ENCODE peak calls at places on chromosomes 11 and 22, in four cellular contexts. W is HEK293T, A is GM12878, E is HepG2. Q is an unnamed sample.

GRCh38 chr11:12581923-12582322 is 92.3 kb upstream of the TEAD1 start:
- DNase-seq in W (no peak), A (no peak), E (no peak), Q (peak; percentile 23)

GRCh38 chr11:72813740-72814138 is 472 bp upstream of the ATG16L2 start:
- DNase-seq in A (no peak), E (peak; percentile 65), W (peak; percentile 71), Q (peak; percentile 86)

GRCh38 chr11:94732617-94733292 is 35.4 kb upstream of the AMOTL1 start:
- DNase-seq in W (no peak), E (no peak), A (no peak), Q (no peak)

GRCh38 chr11:48005878-48006277 is 25.5 kb downstream of the PTPRJ start:
- DNase-seq in A (no peak), W (no peak), E (no peak), Q (no peak)

GRCh38 chr11:34546511-34547206 is 33.1 kb upstream of the ELF5 start:
- DNase-seq in A (no peak), E (peak; percentile 57), W (no peak), Q (no peak)

GRCh38 chr22:47125603-47126002 is 363.2 kb downstream of the TBC1D22A start:
- DNase-seq in A (no peak), W (peak; percentile 33), E (no peak), Q (peak; percentile 52)

GRCh38 chr22:35986085-35986484 is 42.5 kb downstream of the RBFOX2 start:
- DNase-seq in A (no peak), E (no peak), W (no peak), Q (no peak)

GRCh38 chr11:35971841-35972422 is 28.1 kb downstream of the LDLRAD3 start:
- DNase-seq in W (no peak), E (no peak), A (peak; percentile 25), Q (no peak)

GRCh38 chr11:69220581-69221051 is 64.9 kb downstream of the SMIM38 start:
- DNase-seq in A (no peak), W (no peak), E (no peak), Q (no peak)

GRCh38 chr11:8108430-8108829 is 27.4 kb downstream of the TUB start:
- DNase-seq in A (no peak), W (no peak), E (no peak), Q (no peak)

GRCh38 chr11:72743321-72744221 is 8.6 kb downstream of the ARAP1 start:
- DNase-seq in E (no peak), A (no peak), W (no peak), Q (no peak)

GRCh38 chr11:118223992-118224391 is 819 bp downstream of the JAML start:
- DNase-seq in W (no peak), E (no peak), A (no peak), Q (no peak)

GRCh38 chr11:35932641-35933571 is 11.0 kb upstream of the LDLRAD3 start:
- DNase-seq in A (no peak), W (no peak), E (no peak), Q (no peak)

GRCh38 chr11:79335681-79336080 is 105.1 kb downstream of the TENM4 start:
- DNase-seq in A (no peak), W (no peak), E (no peak), Q (no peak)

GRCh38 chr22:27572267-27572666 is 229.3 kb downstream of the MN1 start:
- DNase-seq in W (no peak), E (no peak), A (no peak), Q (no peak)

GRCh38 chr11:131691558-131692041 is 321.2 kb downstream of the NTM start:
- DNase-seq in A (no peak), E (no peak), W (peak; percentile 81), Q (peak; percentile 71)

GRCh38 chr11:69704508-69705245 is 855 bp upstream of the FGF19 start:
- DNase-seq in E (no peak), W (peak; percentile 84), A (no peak), Q (peak; percentile 30)

GRCh38 chr11:74468058-74468457 is 709 bp upstream of the KCNE3 start:
- DNase-seq in A (no peak), W (no peak), E (no peak), Q (no peak)

GRCh38 chr22:48882636-48883200 is 945.0 kb downstream of the BRD1 start:
- DNase-seq in W (no peak), E (no peak), A (no peak), Q (no peak)

GRCh38 chr11:66126064-66126463 is 56.0 kb downstream of the PACS1 start:
- DNase-seq in A (no peak), W (no peak), E (no peak), Q (no peak)

GRCh38 chr11:133955945-133956421 is 785 bp downstream of the IGSF9B start:
- DNase-seq in W (peak; percentile 35), E (no peak), A (no peak), Q (no peak)

GRCh38 chr22:35489225-35489624 is 51.4 kb upstream of the RASD2 start:
- DNase-seq in W (no peak), E (no peak), A (no peak), Q (no peak)

GRCh38 chr11:59112494-59112893 is 5.5 kb downstream of the FAM111B start:
- DNase-seq in W (no peak), E (no peak), A (no peak), Q (no peak)

GRCh38 chr11:59102259-59102765 is 4.7 kb upstream of the FAM111B start:
- DNase-seq in E (no peak), W (peak; percentile 12), A (peak; percentile 74), Q (peak; percentile 17)

GRCh38 chr11:59106363-59107336 is at the start of gene FAM111B:
- DNase-seq in E (peak; percentile 94), W (no peak), A (peak; percentile 84), Q (peak; percentile 12)
- TF ChIP-seq FOXK2 in E (no peak), W (no peak), A (no peak), Q (no peak)

DNA sequence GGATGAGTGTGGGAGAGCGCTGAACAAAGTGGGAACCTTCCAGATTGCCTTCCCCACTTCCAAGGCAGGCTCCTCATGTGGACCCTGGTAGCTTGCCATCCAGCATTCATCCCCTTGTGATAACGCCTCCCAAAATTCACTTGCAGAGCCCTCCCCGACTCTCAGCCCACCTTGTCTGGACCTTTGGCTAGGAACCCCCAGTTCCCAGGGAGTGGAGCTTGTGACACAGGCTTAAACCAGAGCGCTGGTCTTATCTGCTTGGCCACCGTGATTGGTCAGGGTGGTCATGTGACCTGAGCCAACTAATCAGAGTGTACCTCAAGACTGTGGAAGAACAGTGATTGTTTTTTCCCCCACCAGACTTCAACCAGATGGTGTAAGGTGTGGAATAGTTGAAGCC is 9.6 kb upstream of the SLC35C1 start:
- DNase-seq in W (no peak), A (no peak), E (no peak), Q (peak; percentile 65)
- TF ChIP-seq FOXK2 in W (no peak), A (no peak), E (no peak), Q (no peak)

GRCh38 chr11:2185324-2186085 is 13.9 kb upstream of the TH start:
- DNase-seq in A (no peak), E (no peak), W (no peak), Q (no peak)
- TF ChIP-seq FOXK2 in A (no peak), E (no peak), W (no peak), Q (no peak)

DNA sequence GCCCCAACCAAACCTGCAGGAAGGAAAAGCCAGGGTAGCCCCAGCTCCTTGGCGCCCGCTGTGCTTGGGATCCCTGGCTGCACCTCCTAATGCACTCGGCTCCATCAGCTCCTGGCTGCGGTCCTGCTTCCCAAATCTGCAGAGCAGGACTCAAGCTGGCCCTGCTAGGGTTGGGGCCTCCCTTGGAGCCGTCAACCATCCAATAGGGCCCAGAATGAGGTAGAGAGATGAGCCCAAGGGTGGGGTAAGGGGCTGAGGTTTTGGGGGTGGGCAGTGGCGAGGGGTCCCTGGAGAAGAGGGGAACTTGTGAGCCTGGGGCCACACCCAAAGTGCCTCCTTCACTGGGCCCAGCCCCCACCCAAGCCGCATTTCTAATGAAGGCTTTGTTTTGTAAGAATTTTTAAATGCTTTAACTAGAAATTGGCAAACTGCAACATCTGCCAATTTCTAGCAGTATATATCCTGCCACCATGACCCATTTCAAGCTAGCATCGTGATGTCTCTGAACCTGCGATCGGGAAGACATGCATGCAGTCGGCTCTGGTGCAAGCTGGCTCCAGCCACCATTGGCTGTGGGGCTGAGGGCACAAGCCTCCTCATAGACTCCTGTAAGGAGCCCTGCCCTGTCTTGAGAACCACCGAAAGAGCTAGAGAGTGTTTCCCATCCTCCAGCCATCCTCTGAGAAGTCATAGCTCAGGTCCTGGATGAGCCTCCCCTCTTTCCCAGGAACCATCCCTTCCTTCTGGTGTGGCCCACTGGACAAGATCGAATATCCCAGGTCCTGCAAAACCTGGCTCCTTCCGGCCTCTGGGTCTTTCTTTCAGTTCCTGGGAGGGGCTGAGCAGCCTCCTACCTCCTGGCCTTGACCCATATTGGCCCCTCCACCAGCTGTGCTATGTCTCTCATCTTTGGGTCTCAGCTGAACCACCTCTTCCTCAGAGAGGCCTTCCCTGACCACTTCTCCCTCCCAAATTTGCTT is 15.5 kb downstream of the C1QTNF6 start:
- DNase-seq in A (no peak), E (no peak), W (no peak), Q (no peak)
- TF ChIP-seq FOXK2 in A (no peak), E (no peak), W (no peak), Q (no peak)

GRCh38 chr11:114057605-114058004 is 1.9 kb upstream of the ZBTB16 start:
- DNase-seq in W (no peak), A (no peak), E (no peak), Q (no peak)
- TF ChIP-seq FOXK2 in W (no peak), A (no peak), E (no peak), Q (no peak)